ENCODE peak calls at places on chromosome 19, in six cellular contexts. X is K562, I is Panc1, Z is HepG2, G is GM12878, B is upper lobe of left lung. N is an unnamed sample.

GRCh38 chr19:38204096-38204495 is 19.9 kb downstream of the DPF1 start:
- ATAC-seq in X (peak), I (no peak), Z (no peak), G (no peak), B (no peak), N (no peak)

GRCh38 chr19:24140099-24140498 is 53.1 kb downstream of the ZNF254 start:
- ATAC-seq in X (no peak), I (no peak), Z (peak), G (no peak), B (no peak), N (peak)

GRCh38 chr19:4649392-4650094 is 10.2 kb downstream of the TNFAIP8L1 start:
- ATAC-seq in X (no peak), I (no peak), Z (no peak), G (no peak), B (no peak), N (no peak)

GRCh38 chr19:28521169-28521568 is 691.8 kb downstream of the UQCRFS1 start:
- ATAC-seq in X (no peak), I (no peak), Z (no peak), G (no peak), B (no peak), N (no peak)

GRCh38 chr19:38912600-38913514 is 871 bp upstream of the CCER2 start:
- ATAC-seq in X (no peak), I (peak), Z (no peak), G (peak), B (no peak), N (no peak)

GRCh38 chr19:52007436-52007804 is 591 bp downstream of the ZNF615 start:
- ATAC-seq in X (peak), I (peak), Z (peak), G (peak), B (peak), N (peak)

GRCh38 chr19:6765738-6766356 is 1.4 kb downstream of the SH2D3A start:
- ATAC-seq in X (no peak), I (no peak), Z (no peak), G (no peak), B (peak), N (no peak)

GRCh38 chr19:18264428-18264827 is 9.8 kb downstream of the IQCN start:
- ATAC-seq in X (no peak), I (no peak), Z (peak), G (no peak), B (no peak), N (no peak)

GRCh38 chr19:36417752-36418286 is 625 bp downstream of the ZFP82 start:
- ATAC-seq in X (peak), I (peak), Z (peak), G (peak), B (no peak), N (no peak)

DNA sequence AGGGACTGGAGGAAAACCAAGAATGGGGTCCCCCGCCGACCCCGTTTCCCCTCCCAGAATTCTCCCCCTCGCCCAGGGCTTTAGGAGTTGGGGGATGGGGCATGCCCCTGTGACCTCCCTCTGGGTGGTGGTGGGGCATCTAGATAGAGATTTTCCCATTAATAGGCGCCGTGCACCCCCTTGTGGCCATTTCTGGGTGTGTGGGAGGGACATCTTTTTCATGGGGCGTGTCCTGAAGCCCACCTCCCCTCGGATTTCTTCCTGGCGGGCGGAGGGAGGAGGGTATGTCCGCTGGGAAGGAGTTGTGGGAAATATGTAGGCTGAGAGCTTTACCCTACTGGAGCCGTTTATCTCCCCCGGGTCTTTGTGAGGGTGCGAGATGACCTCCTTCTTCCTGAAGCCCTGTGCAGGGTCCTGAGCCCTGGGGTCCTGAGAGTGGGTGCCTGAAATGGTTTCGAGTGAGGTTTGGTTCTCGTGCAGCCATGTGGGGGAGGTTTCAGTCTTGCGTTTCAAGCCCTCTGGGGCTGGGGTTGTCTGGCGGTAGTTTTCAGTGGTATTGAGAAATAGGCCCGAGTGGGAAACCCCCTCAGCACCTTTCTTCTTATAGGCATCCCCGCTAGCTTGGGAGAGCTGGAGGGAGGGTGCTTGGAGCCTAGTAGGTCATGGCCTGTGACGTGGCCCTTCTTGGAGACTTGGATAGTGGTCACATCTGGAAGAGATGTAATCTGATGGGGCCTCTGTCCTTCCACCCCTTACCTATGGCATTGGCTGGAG is 1.0 kb downstream of the PRMT1 start:
- ATAC-seq in X (peak), I (no peak), Z (peak), G (peak), B (peak), N (no peak)
- TF ChIP-seq POLR2AphosphoS5 in X (peak), I (peak), Z (no peak), G (peak), B (no peak), N (no peak)

GRCh38 chr19:2278504-2279158 is 3.3 kb downstream of the PEAK3 start:
- ATAC-seq in X (no peak), I (no peak), Z (peak), G (no peak), B (no peak), N (no peak)

GRCh38 chr19:2275588-2276428 is 6.2 kb downstream of the PEAK3 start:
- ATAC-seq in X (no peak), I (no peak), Z (no peak), G (no peak), B (peak), N (peak)

GRCh38 chr19:2274937-2275535 is 6.9 kb downstream of the PEAK3 start:
- ATAC-seq in X (peak), I (peak), Z (peak), G (no peak), B (peak), N (peak)

GRCh38 chr19:2276429-2276989 is 5.5 kb downstream of the PEAK3 start:
- ATAC-seq in X (no peak), I (no peak), Z (no peak), G (no peak), B (no peak), N (no peak)

DNA sequence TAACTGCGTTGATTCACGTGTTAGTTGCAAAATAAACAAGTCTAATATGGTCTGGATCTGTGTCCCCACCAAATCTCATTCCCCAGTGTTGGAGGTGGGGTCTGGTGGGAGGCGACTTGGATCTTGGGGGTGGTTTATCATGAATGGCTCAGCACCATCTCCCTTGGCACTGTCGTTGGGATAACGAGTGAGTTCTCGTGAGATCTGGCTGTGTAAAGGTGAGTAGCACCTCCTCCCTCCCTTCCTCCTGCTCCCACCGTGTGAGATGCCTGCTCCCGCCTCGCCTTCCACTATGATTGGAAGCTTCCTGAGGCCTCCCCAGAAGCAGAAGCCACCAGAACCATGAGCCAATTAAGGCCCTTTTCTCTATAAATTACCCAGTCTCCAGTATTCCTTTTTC is 4.8 kb downstream of the PEAK3 start:
- ATAC-seq in X (no peak), I (no peak), Z (no peak), G (no peak), B (no peak), N (no peak)
- TF ChIP-seq POLR2AphosphoS5 in X (no peak), I (no peak), Z (no peak), G (peak), B (no peak), N (no peak)

DNA sequence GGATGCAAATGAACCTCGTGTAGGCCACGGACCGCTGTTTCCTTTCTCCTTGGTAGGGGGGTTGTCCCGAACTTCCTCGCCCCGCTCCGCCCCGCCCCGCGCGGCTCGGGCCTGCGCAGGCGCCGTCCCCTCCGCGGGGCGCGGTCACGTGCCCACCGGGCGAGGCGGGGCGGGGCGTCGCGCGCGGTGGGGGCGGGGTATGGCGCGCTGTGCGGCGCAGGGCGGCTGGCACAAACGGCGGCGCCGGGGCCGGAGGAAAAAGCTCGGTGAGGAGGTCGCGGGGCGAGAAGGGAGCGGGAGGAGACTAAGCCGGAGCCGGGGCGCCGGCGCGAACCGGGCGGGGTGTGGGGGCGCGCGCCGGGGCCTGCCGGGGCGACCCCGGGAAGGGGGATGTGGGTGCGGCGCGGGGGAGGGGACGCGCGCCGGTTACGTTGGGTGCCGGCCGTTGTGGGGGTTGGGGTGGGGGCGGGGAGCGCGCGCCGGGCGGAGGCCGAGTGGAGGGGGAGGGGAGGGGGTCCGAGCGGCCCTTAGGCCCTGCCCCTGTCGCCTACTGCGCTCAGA is at the start of gene EGLN2:
- ATAC-seq in X (peak), I (peak), Z (no peak), G (peak), B (peak), N (peak)
- TF ChIP-seq POLR2AphosphoS5 in X (peak), I (no peak), Z (no peak), G (no peak), B (peak), N (peak)

GRCh38 chr19:46210634-46211033 is 18.9 kb upstream of the IGFL1 start:
- ATAC-seq in X (no peak), I (no peak), Z (no peak), G (no peak), B (no peak), N (no peak)

GRCh38 chr19:46213156-46213555 is 16.4 kb upstream of the IGFL1 start:
- ATAC-seq in X (no peak), I (no peak), Z (no peak), G (no peak), B (no peak), N (no peak)

GRCh38 chr19:46213806-46214205 is 15.7 kb upstream of the IGFL1 start:
- ATAC-seq in X (no peak), I (no peak), Z (no peak), G (no peak), B (peak), N (no peak)

GRCh38 chr19:46209051-46209450 is 20.5 kb upstream of the IGFL1 start:
- ATAC-seq in X (no peak), I (no peak), Z (no peak), G (no peak), B (no peak), N (no peak)

DNA sequence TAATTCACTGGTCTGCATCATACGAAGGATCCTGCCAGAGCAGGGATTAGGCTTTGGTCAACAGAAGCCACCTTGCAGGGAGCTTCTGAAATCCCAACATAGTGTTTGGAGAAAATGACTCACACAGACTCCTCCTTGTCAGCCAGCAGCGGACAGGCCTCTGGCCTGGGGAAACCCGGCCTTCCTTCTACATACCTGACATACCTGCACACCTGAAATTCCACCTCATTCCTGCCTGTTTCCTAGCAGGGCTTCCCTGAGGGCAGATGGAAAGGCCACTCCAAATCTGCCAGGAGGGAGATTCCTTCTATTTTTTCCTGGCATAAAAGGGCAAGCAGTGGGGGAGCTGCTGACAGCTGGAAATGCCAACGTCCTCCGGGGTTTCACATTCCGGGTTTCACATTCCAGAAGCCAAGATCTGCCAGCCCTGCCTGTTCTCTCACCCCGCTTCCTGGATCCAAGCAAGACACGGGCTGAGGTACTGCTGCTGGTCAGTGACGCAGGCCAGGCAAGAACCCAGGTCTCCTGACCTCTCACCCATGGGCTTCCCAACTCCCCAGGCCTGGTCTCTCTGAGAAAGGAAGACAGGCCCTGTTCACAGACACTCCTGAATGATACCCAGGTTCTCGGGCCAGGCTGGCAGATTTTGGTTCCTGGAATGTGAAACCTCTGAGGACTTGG is 18.2 kb upstream of the IGFL1 start:
- ATAC-seq in X (no peak), I (peak), Z (no peak), G (no peak), B (no peak), N (peak)
- TF ChIP-seq POLR2AphosphoS5 in X (no peak), I (no peak), Z (no peak), G (no peak), B (no peak), N (no peak)

GRCh38 chr19:11200931-11201330 is 3.6 kb upstream of the KANK2 start:
- ATAC-seq in X (no peak), I (no peak), Z (no peak), G (no peak), B (no peak), N (no peak)

GRCh38 chr19:11202488-11203193 is 5.3 kb upstream of the KANK2 start:
- ATAC-seq in X (no peak), I (no peak), Z (no peak), G (no peak), B (no peak), N (no peak)

GRCh38 chr19:11200015-11200574 is 2.8 kb upstream of the KANK2 start:
- ATAC-seq in X (no peak), I (no peak), Z (no peak), G (no peak), B (no peak), N (no peak)

GRCh38 chr19:11203194-11204075 is 6.1 kb upstream of the KANK2 start:
- ATAC-seq in X (peak), I (peak), Z (peak), G (peak), B (peak), N (peak)

GRCh38 chr19:11201791-11202190 is 4.4 kb upstream of the KANK2 start:
- ATAC-seq in X (no peak), I (no peak), Z (no peak), G (no peak), B (no peak), N (no peak)
- TF ChIP-seq POLR2AphosphoS5 in X (no peak), I (no peak), Z (no peak), G (no peak), B (no peak), N (no peak)

DNA sequence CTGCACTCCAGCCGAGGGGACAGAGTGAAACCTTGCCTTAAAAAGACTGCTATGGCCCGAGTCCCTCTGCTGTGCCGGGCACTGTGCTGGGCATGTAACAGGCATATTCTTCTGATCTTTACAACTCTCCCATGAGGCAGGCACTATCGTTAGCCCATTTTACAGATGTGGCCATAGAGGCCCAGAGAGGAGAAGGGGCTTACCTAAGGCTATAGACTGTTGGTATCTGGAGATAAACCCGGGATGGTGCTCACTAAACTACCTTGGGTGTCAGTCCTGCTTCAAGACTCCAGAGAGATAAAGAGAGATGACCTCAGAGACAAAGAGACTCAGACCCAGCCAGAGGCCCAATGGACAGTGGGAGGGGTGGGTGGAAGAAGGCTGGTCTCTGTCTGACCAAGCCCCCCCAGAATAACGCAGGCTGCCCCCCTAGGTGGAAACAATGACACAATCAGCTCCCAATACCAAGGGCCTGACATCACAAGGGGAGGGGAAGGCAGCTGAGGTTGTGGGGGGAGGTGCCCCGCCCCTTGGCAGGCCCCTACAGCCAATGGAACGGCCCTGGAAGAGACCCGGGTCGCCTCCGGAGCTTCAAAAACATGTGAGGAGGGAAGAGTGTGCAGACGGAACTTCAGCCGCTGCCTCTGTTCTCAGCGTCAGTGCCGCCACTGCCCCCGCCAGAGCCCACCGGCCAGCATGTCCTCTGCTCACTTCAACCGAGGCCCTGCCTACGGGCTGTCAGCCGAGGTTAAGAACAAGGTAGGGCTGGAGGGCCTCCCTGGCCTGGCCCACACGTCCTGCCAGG is at the start of gene CNN1:
- ATAC-seq in X (peak), I (peak), Z (peak), G (no peak), B (peak), N (peak)
- TF ChIP-seq POLR2AphosphoS5 in X (no peak), I (no peak), Z (no peak), G (no peak), B (no peak), N (peak)

DNA sequence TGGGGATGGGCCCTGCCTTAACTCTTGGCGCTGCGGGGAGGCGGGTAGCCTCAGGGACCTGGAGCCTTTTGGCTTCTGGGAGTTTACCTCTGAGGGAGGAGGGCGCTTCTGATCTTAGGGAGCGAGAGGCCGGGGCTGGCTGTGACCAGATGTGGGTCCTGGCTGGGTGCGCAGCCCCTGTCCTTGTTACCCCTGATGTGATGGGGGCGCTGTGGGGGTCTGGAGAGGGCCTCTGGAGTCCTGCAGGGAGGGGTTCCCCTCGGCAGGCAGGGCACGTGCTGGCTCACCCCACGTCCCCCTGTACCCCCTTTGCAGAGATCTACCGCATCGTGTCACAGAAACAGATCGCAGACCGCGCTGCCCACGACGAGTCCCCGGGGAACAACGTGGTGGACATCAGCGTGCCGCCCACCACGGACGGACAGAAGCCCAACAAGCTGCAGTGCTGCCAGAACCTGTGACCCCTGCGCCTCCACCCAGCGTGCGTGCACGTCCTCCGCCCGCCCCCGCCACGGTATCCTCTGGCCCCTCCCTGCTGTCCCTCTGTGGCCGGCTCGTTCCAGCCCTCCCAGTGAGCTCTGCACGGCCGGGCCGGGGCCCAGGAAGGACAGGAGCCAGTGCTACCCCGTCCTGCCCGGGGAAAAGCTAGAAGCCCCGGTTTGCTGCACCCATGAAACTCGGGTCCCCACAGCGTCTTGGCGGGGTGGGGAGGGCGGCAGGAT is 9.8 kb upstream of the MARCHF2 start:
- ATAC-seq in X (no peak), I (no peak), Z (no peak), G (no peak), B (no peak), N (no peak)
- TF ChIP-seq POLR2AphosphoS5 in X (no peak), I (no peak), Z (no peak), G (no peak), B (no peak), N (no peak)

GRCh38 chr19:2228157-2229030 is 7.7 kb downstream of the PLEKHJ1 start:
- ATAC-seq in X (no peak), I (no peak), Z (no peak), G (no peak), B (no peak), N (no peak)
- TF ChIP-seq POLR2AphosphoS5 in X (peak), I (no peak), Z (no peak), G (no peak), B (no peak), N (no peak)

DNA sequence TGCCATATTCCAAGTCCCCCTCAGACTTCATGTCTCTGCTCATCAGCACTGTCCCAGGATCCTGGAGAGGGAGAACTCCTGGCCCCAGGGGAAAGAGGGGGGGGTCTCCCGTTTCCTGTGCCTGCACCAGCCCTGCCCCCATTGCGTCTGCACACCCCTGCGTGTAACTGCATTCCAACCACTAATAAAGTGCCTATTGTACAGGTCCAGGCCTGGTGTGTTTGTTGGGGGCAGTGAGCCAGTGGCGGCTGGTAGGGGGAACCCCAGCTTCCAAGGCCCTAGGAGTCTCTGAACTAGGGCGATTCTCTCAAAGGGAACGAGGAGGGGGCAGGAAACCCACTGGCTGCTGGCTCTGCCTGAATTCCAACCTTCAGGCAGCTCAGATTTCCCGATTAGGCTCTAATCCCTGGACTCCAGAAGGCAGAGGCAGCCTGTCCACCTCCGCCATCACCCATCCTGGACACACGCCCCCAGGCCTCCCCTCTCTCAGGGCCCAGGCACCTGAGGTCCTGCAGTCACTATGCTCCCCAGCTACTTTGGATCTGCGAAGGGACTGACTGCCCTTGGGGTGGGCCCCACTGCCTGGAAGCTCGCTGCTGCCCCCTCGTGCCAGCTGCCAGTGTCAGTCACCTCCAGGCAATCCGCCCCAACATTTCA is 9.7 kb upstream of the ILF3 start:
- ATAC-seq in X (peak), I (peak), Z (peak), G (peak), B (peak), N (peak)
- TF ChIP-seq POLR2AphosphoS5 in X (no peak), I (no peak), Z (no peak), G (peak), B (no peak), N (no peak)